ENCODE peak calls at places on chromosomes 16 and 17, in five cellular contexts. R, I, L, W and K are unnamed samples.

GRCh38 chr17:42459983-42460300 is 1.3 kb downstream of the ATP6V0A1 start:
- DNase-seq in R (no peak), I (peak), L (no peak), W (no peak), K (no peak)

GRCh38 chr17:60231234-60231633 is 81.5 kb downstream of the CA4 start:
- DNase-seq in R (peak), I (peak), L (no peak), W (no peak), K (no peak)

GRCh38 chr16:85565340-85565739 is 47.8 kb upstream of the GSE1 start:
- DNase-seq in R (no peak), I (no peak), L (no peak), W (no peak), K (no peak)

GRCh38 chr16:83253526-83253925 is 554.3 kb upstream of the HSBP1 start:
- DNase-seq in R (no peak), I (no peak), L (no peak), W (no peak), K (no peak)

GRCh38 chr17:77959926-77960521 is 1.5 kb downstream of the TNRC6C start:
- DNase-seq in R (no peak), I (peak), L (no peak), W (no peak), K (no peak)

GRCh38 chr17:59371426-59372099 is 40.1 kb downstream of the YPEL2 start:
- DNase-seq in R (no peak), I (peak), L (peak), W (no peak), K (no peak)

GRCh38 chr17:72529386-72529785 is 408.6 kb downstream of the SOX9 start:
- DNase-seq in R (no peak), I (peak), L (no peak), W (no peak), K (no peak)

GRCh38 chr17:48160177-48160967 is 52.8 kb downstream of the SNX11 start:
- DNase-seq in R (no peak), I (no peak), L (no peak), W (no peak), K (no peak)

GRCh38 chr17:78267257-78268073 is 36.0 kb downstream of the TMEM235 start:
- DNase-seq in R (no peak), I (no peak), L (no peak), W (no peak), K (no peak)

GRCh38 chr17:17877548-17878358 is 41.0 kb upstream of the SREBF1 start:
- DNase-seq in R (no peak), I (peak), L (peak), W (peak), K (no peak)

GRCh38 chr16:27923751-27924150 is 139.8 kb downstream of the GSG1L start:
- DNase-seq in R (no peak), I (no peak), L (no peak), W (no peak), K (no peak)

GRCh38 chr17:31857920-31858646 is 961 bp downstream of the COPRS start:
- DNase-seq in R (peak), I (peak), L (no peak), W (no peak), K (no peak)

GRCh38 chr17:81509687-81510523 is 2.7 kb downstream of the ACTG1 start:
- DNase-seq in R (no peak), I (no peak), L (no peak), W (no peak), K (no peak)

GRCh38 chr16:2250652-2251280 is 621 bp downstream of the ECI1 start:
- DNase-seq in R (no peak), I (peak), L (no peak), W (no peak), K (no peak)

GRCh38 chr17:45768000-45768399 is 16.1 kb upstream of the CRHR1 start:
- DNase-seq in R (peak), I (no peak), L (no peak), W (no peak), K (no peak)

GRCh38 chr17:6386041-6386630 is 48.8 kb downstream of the AIPL1 start:
- DNase-seq in R (no peak), I (no peak), L (no peak), W (no peak), K (no peak)

GRCh38 chr17:77330602-77331081 is 189.9 kb downstream of the SEC14L1 start:
- DNase-seq in R (no peak), I (no peak), L (no peak), W (peak), K (peak)

GRCh38 chr17:17824780-17825614 is 11.8 kb downstream of the SREBF1 start:
- DNase-seq in R (no peak), I (no peak), L (peak), W (no peak), K (no peak)

GRCh38 chr16:86854895-86855294 is 276.5 kb downstream of the FOXL1 start:
- DNase-seq in R (peak), I (peak), L (no peak), W (no peak), K (no peak)

GRCh38 chr16:1772908-1773702 is at the start of gene MRPS34:
- DNase-seq in R (peak), I (peak), L (peak), W (peak), K (peak)

GRCh38 chr16:77943770-77944169 is 78.6 kb upstream of the CLEC3A start:
- DNase-seq in R (no peak), I (no peak), L (no peak), W (no peak), K (no peak)

GRCh38 chr16:57462978-57463362 is 491 bp downstream of the POLR2C start:
- DNase-seq in R (no peak), I (peak), L (no peak), W (no peak), K (no peak)

GRCh38 chr17:45293413-45294211 is 23.2 kb downstream of the MAP3K14 start:
- DNase-seq in R (peak), I (peak), L (peak), W (peak), K (peak)

GRCh38 chr17:37429039-37429438 is 22.4 kb downstream of the TADA2A start:
- DNase-seq in R (no peak), I (no peak), L (no peak), W (no peak), K (no peak)

GRCh38 chr16:23182206-23182674 is 305 bp upstream of the SCNN1G start:
- DNase-seq in R (peak), I (peak), L (peak), W (peak), K (no peak)

GRCh38 chr16:70730016-70730415 is 44.2 kb upstream of the MTSS2 start:
- DNase-seq in R (no peak), I (no peak), L (no peak), W (no peak), K (no peak)

GRCh38 chr17:5705081-5705875 is 121.0 kb upstream of the NLRP1 start:
- DNase-seq in R (no peak), I (no peak), L (no peak), W (no peak), K (no peak)

GRCh38 chr17:73492125-73492801 is 152.0 kb downstream of the SDK2 start:
- DNase-seq in R (no peak), I (no peak), L (no peak), W (peak), K (no peak)

GRCh38 chr17:50262001-50262794 is 12.1 kb upstream of the TMEM92 start:
- DNase-seq in R (no peak), I (no peak), L (no peak), W (peak), K (no peak)

GRCh38 chr17:385195-385835 is 32.7 kb upstream of the RPH3AL start:
- DNase-seq in R (peak), I (peak), L (peak), W (peak), K (no peak)

GRCh38 chr17:45171338-45172231 is 9.9 kb downstream of the HEXIM2 start:
- DNase-seq in R (peak), I (no peak), L (peak), W (no peak), K (peak)

GRCh38 chr17:83200231-83200699 is 120.9 kb downstream of the METRNL start:
- DNase-seq in R (peak), I (peak), L (peak), W (peak), K (peak)

GRCh38 chr16:78984887-78985464 is 615.6 kb downstream of the MAF start:
- DNase-seq in R (no peak), I (no peak), L (no peak), W (no peak), K (no peak)

GRCh38 chr16:5557966-5558365 is 460.4 kb upstream of the EEF2KMT start:
- DNase-seq in R (no peak), I (no peak), L (no peak), W (no peak), K (no peak)

GRCh38 chr16:5557448-5557847 is 459.9 kb upstream of the EEF2KMT start:
- DNase-seq in R (no peak), I (no peak), L (no peak), W (no peak), K (no peak)

DNA sequence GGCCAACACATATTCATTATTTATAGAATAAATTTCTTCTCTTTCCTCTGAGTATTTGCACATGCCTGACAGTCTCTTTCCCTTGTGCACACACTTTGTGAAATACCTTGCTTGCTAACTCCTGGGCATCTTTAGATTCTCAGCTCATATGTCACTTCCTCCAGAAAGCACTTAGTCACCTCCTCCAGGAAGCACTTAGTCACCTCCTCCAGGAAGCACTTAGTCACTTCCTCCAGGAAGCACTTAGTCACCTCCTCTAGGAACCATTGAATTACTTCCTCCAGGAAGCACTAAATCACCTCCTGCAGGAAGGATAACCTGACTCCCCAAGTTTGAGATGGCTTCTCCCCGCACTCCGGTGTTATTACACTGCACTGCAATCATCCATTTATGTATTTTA is 462.5 kb upstream of the EEF2KMT start:
- DNase-seq in R (peak), I (no peak), L (no peak), W (no peak), K (no peak)
- TF ChIP-seq CTCF in R (no peak), I (no peak), L (no peak), W (no peak), K (no peak)

GRCh38 chr16:28981517-28981916 is 3.3 kb upstream of the LAT start:
- DNase-seq in R (peak), I (no peak), L (no peak), W (no peak), K (no peak)

GRCh38 chr16:28980929-28981328 is 3.9 kb upstream of the LAT start:
- DNase-seq in R (no peak), I (no peak), L (no peak), W (peak), K (no peak)

GRCh38 chr16:28974437-28975157 is at the start of gene SPNS1:
- DNase-seq in R (peak), I (peak), L (peak), W (peak), K (peak)

GRCh38 chr16:28975158-28975603 is 603 bp downstream of the SPNS1 start:
- DNase-seq in R (no peak), I (peak), L (no peak), W (no peak), K (no peak)

DNA sequence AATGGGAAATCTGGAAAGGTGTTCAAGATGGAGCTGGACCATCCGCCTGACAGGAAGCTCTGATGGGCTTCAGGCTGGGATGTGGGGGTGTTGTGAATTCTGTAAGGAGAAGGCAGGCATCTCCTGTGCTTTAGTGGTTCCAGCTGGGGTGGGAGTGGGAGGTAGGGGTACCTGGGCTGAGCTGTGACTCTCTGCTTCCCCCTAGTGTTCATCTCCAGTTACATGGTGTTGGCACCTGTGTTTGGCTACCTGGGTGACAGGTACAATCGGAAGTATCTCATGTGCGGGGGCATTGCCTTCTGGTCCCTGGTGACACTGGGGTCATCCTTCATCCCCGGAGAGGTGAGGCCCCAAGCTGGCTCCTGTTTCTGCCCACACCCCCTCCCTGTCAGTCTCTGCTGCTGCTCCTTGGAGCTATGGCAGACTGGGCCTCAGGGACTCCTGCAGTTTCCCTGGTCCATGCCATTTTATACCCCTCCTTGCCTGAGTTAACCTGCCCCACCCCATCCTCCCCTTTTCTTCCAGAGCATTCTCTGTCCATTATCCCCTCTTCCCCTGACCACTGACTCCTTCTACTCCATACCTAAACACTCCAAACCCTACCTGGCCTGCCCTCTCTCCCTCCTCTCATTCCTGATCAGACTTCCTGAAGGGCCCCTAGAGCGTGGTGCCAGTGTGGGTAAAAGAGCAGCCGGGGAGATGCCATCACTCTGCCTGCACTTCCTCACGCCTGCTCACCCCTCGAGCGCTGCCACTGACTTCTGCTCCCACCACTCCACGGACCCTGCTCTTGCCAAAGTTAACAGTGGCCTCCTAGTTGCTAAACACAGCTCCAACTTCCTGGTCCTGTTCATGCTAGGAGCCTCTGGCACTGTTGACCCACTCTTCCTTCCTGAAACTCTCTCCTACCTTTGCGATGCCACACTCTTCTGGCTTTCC is 3.4 kb downstream of the SPNS1 start:
- DNase-seq in R (peak), I (no peak), L (no peak), W (no peak), K (no peak)
- TF ChIP-seq CTCF in R (peak), I (peak), L (peak), W (peak), K (peak)

DNA sequence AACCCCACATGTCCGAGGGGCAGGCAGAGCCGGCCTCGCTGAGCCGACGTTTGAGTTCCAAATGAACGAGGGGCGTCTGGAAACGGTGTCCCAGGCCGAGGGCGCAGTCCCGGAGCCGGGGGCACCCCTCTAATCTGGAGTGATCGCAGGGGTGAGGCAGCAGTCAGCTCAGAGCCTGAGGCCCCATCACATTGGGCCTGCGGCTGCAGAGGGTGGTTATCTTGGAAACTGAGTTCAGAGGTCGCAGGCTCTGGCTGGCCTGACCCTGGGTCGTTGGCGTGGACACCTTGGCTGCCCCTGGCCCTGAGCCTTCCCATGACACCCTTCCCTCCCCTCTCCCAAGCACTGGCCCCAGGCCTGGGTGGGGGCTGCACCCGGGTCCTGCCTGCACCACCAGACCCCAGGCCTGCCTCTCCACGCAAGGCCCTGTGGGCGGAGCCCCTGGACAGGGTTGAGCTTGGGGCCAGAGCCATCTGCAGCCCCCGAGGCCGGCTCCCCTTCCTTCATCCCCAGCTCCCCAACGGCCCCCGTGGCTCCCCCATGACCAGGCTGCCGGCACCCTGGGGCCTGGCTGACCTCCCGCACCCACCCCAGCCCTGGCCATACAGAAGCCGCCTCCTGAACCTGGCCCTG is 45.6 kb downstream of the ZFPM1 start:
- DNase-seq in R (no peak), I (no peak), L (no peak), W (no peak), K (no peak)
- TF ChIP-seq CTCF in R (no peak), I (no peak), L (no peak), W (no peak), K (no peak)

DNA sequence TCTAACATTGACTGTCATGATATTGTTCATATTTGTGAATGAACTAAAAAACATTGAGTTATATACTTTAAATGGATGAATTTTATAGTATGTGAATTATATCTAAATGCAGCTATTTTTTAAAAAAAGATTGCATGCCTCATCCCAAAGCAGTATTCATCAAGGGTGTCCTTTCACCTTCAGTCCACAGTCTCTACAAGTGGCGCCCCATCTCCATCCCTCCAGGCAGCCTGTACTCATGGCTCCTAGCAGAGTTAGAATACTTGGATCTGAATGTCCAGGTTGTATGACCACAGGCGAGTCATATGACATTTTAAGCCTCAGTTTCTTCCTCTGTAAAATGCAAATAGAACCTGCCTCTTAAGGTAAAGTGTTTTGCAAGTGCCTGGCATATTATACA is 69.8 kb downstream of the TMEM100 start:
- DNase-seq in R (peak), I (no peak), L (no peak), W (no peak), K (no peak)
- TF ChIP-seq CTCF in R (peak), I (no peak), L (no peak), W (no peak), K (no peak)